ENCODE peak calls at places on chromosome 14, in five cellular contexts. One of them, this sample, is unnamed. For H3K4me1, the result is how much of the 10 kb centered on the place peaks cover.

GRCh38 chr14:70972107-70972976 is 65.1 kb downstream of the PCNX1 start:
- DNase-seq in psoas muscle: peak
- DNase-seq in CD8-positive, alpha-beta memory T cell: peak
- DNase-seq in uterus: peak
- DNase-seq in sigmoid colon: peak
- DNase-seq in this sample: peak

GRCh38 chr14:52059614-52060013 is 9.2 kb downstream of the NID2 start:
- DNase-seq in psoas muscle: no peak
- DNase-seq in uterus: no peak
- DNase-seq in CD8-positive, alpha-beta memory T cell: no peak
- DNase-seq in sigmoid colon: no peak
- DNase-seq in this sample: no peak

GRCh38 chr14:89957791-89958190 is 2.1 kb downstream of the TDP1 start:
- DNase-seq in uterus: no peak
- DNase-seq in CD8-positive, alpha-beta memory T cell: no peak
- DNase-seq in psoas muscle: no peak
- DNase-seq in sigmoid colon: no peak
- DNase-seq in this sample: no peak

GRCh38 chr14:103074699-103075341 is 9.2 kb upstream of the LBHD2 start:
- DNase-seq in psoas muscle: peak
- DNase-seq in uterus: peak
- DNase-seq in sigmoid colon: peak
- DNase-seq in CD8-positive, alpha-beta memory T cell: no peak
- DNase-seq in this sample: peak

GRCh38 chr14:30569216-30569902 is 10.4 kb downstream of the G2E3 start:
- DNase-seq in sigmoid colon: no peak
- DNase-seq in uterus: no peak
- DNase-seq in psoas muscle: no peak
- DNase-seq in CD8-positive, alpha-beta memory T cell: no peak
- DNase-seq in this sample: no peak

GRCh38 chr14:36091096-36091495 is 85.4 kb downstream of the PTCSC3 start:
- DNase-seq in sigmoid colon: no peak
- DNase-seq in uterus: no peak
- DNase-seq in psoas muscle: no peak
- DNase-seq in CD8-positive, alpha-beta memory T cell: no peak
- DNase-seq in this sample: peak

GRCh38 chr14:104075530-104076151 is 9.9 kb upstream of the ASPG start:
- DNase-seq in psoas muscle: no peak
- DNase-seq in uterus: no peak
- DNase-seq in sigmoid colon: no peak
- DNase-seq in CD8-positive, alpha-beta memory T cell: no peak
- DNase-seq in this sample: no peak

GRCh38 chr14:72745546-72745945 is 148.4 kb downstream of the DPF3 start:
- DNase-seq in uterus: no peak
- DNase-seq in CD8-positive, alpha-beta memory T cell: no peak
- DNase-seq in sigmoid colon: no peak
- DNase-seq in psoas muscle: no peak
- DNase-seq in this sample: no peak

GRCh38 chr14:98748966-98749365 is 523.0 kb downstream of the BCL11B start:
- DNase-seq in CD8-positive, alpha-beta memory T cell: no peak
- DNase-seq in sigmoid colon: no peak
- DNase-seq in psoas muscle: no peak
- DNase-seq in uterus: no peak
- DNase-seq in this sample: no peak

GRCh38 chr14:47507866-47508265 is 167.5 kb downstream of the MDGA2 start:
- DNase-seq in psoas muscle: no peak
- DNase-seq in sigmoid colon: no peak
- DNase-seq in CD8-positive, alpha-beta memory T cell: no peak
- DNase-seq in uterus: no peak
- DNase-seq in this sample: no peak

GRCh38 chr14:101112351-101113107 is 209.0 kb upstream of the RTL1 start:
- DNase-seq in sigmoid colon: peak
- DNase-seq in uterus: no peak
- DNase-seq in psoas muscle: peak
- DNase-seq in CD8-positive, alpha-beta memory T cell: no peak
- DNase-seq in this sample: peak

GRCh38 chr14:29757188-29757680 is 170.4 kb downstream of the PRKD1 start:
- DNase-seq in sigmoid colon: no peak
- DNase-seq in psoas muscle: no peak
- DNase-seq in uterus: no peak
- DNase-seq in CD8-positive, alpha-beta memory T cell: no peak
- DNase-seq in this sample: no peak

GRCh38 chr14:105491366-105492006 is 440 bp downstream of the TEDC1 start:
- DNase-seq in CD8-positive, alpha-beta memory T cell: peak
- DNase-seq in psoas muscle: peak
- DNase-seq in uterus: peak
- DNase-seq in sigmoid colon: peak
- DNase-seq in this sample: peak

GRCh38 chr14:54711312-54711711 is 144.4 kb downstream of the SAMD4A start:
- DNase-seq in uterus: no peak
- DNase-seq in psoas muscle: no peak
- DNase-seq in sigmoid colon: no peak
- DNase-seq in CD8-positive, alpha-beta memory T cell: no peak
- DNase-seq in this sample: no peak

GRCh38 chr14:39050389-39050788 is 52.6 kb downstream of the SEC23A start:
- DNase-seq in CD8-positive, alpha-beta memory T cell: no peak
- DNase-seq in psoas muscle: no peak
- DNase-seq in uterus: no peak
- DNase-seq in sigmoid colon: no peak
- DNase-seq in this sample: no peak

GRCh38 chr14:35400707-35401421 is 3.7 kb downstream of the NFKBIA start:
- DNase-seq in sigmoid colon: peak
- DNase-seq in uterus: no peak
- DNase-seq in psoas muscle: peak
- DNase-seq in CD8-positive, alpha-beta memory T cell: peak
- DNase-seq in this sample: no peak

GRCh38 chr14:22070119-22070982 is 396.7 kb upstream of the OR4E1 start:
- DNase-seq in uterus: no peak
- DNase-seq in psoas muscle: peak
- DNase-seq in CD8-positive, alpha-beta memory T cell: peak
- DNase-seq in sigmoid colon: no peak
- DNase-seq in this sample: no peak

GRCh38 chr14:51859136-51859535 is 1.3 kb upstream of the GNG2 start:
- DNase-seq in uterus: no peak
- DNase-seq in CD8-positive, alpha-beta memory T cell: no peak
- DNase-seq in psoas muscle: no peak
- DNase-seq in sigmoid colon: no peak
- DNase-seq in this sample: no peak

GRCh38 chr14:30214456-30215090 is 286.9 kb upstream of the PRKD1 start:
- DNase-seq in CD8-positive, alpha-beta memory T cell: no peak
- DNase-seq in sigmoid colon: no peak
- DNase-seq in uterus: no peak
- DNase-seq in psoas muscle: no peak
- DNase-seq in this sample: no peak

GRCh38 chr14:89391556-89391955 is 25.5 kb downstream of the FOXN3 start:
- DNase-seq in uterus: no peak
- DNase-seq in sigmoid colon: peak
- DNase-seq in psoas muscle: no peak
- DNase-seq in CD8-positive, alpha-beta memory T cell: no peak
- DNase-seq in this sample: no peak

GRCh38 chr14:34536951-34537676 is 2.4 kb downstream of the EAPP start:
- DNase-seq in CD8-positive, alpha-beta memory T cell: no peak
- DNase-seq in uterus: no peak
- DNase-seq in psoas muscle: no peak
- DNase-seq in sigmoid colon: no peak
- DNase-seq in this sample: no peak

GRCh38 chr14:85519661-85520305 is 10.2 kb upstream of the FLRT2 start:
- DNase-seq in uterus: no peak
- DNase-seq in sigmoid colon: no peak
- DNase-seq in psoas muscle: no peak
- DNase-seq in CD8-positive, alpha-beta memory T cell: no peak
- DNase-seq in this sample: no peak

GRCh38 chr14:62213516-62213915 is 451.3 kb downstream of the SNAPC1 start:
- DNase-seq in sigmoid colon: no peak
- DNase-seq in CD8-positive, alpha-beta memory T cell: no peak
- DNase-seq in psoas muscle: no peak
- DNase-seq in uterus: no peak
- DNase-seq in this sample: no peak

GRCh38 chr14:26866741-26867140 is 268.9 kb upstream of the NOVA1 start:
- DNase-seq in sigmoid colon: no peak
- DNase-seq in uterus: no peak
- DNase-seq in CD8-positive, alpha-beta memory T cell: no peak
- DNase-seq in psoas muscle: no peak
- DNase-seq in this sample: no peak

GRCh38 chr14:38549549-38549948 is 293.7 kb upstream of the CLEC14A start:
- DNase-seq in sigmoid colon: no peak
- DNase-seq in psoas muscle: no peak
- DNase-seq in CD8-positive, alpha-beta memory T cell: no peak
- DNase-seq in uterus: no peak
- DNase-seq in this sample: no peak

GRCh38 chr14:105532735-105533141 is 6.4 kb downstream of the TMEM121 start:
- DNase-seq in psoas muscle: peak
- DNase-seq in uterus: no peak
- DNase-seq in sigmoid colon: peak
- DNase-seq in CD8-positive, alpha-beta memory T cell: no peak
- DNase-seq in this sample: peak

GRCh38 chr14:71130491-71131179 is 223.4 kb downstream of the PCNX1 start:
- DNase-seq in CD8-positive, alpha-beta memory T cell: no peak
- DNase-seq in uterus: no peak
- DNase-seq in sigmoid colon: no peak
- DNase-seq in psoas muscle: no peak
- DNase-seq in this sample: no peak

GRCh38 chr14:64953661-64954060 is 11.1 kb upstream of the GPX2 start:
- DNase-seq in psoas muscle: no peak
- DNase-seq in uterus: no peak
- DNase-seq in CD8-positive, alpha-beta memory T cell: no peak
- DNase-seq in sigmoid colon: peak
- DNase-seq in this sample: no peak
- H3K4me1 ChIP-seq in psoas muscle: under half
- H3K4me1 ChIP-seq in uterus: under half
- H3K4me1 ChIP-seq in CD8-positive, alpha-beta memory T cell: under half
- H3K4me1 ChIP-seq in sigmoid colon: under half
- H3K4me1 ChIP-seq in this sample: under half

GRCh38 chr14:56181666-56182065 is 63.5 kb downstream of the PELI2 start:
- DNase-seq in sigmoid colon: no peak
- DNase-seq in psoas muscle: no peak
- DNase-seq in uterus: no peak
- DNase-seq in CD8-positive, alpha-beta memory T cell: no peak
- DNase-seq in this sample: peak

GRCh38 chr14:56185991-56186390 is 67.8 kb downstream of the PELI2 start:
- DNase-seq in uterus: no peak
- DNase-seq in CD8-positive, alpha-beta memory T cell: no peak
- DNase-seq in psoas muscle: no peak
- DNase-seq in sigmoid colon: no peak
- DNase-seq in this sample: no peak

GRCh38 chr14:56183631-56184157 is 65.5 kb downstream of the PELI2 start:
- DNase-seq in sigmoid colon: no peak
- DNase-seq in CD8-positive, alpha-beta memory T cell: no peak
- DNase-seq in uterus: no peak
- DNase-seq in psoas muscle: no peak
- DNase-seq in this sample: no peak

GRCh38 chr14:56176530-56176929 is 58.3 kb downstream of the PELI2 start:
- DNase-seq in psoas muscle: no peak
- DNase-seq in uterus: no peak
- DNase-seq in CD8-positive, alpha-beta memory T cell: no peak
- DNase-seq in sigmoid colon: no peak
- DNase-seq in this sample: no peak

DNA sequence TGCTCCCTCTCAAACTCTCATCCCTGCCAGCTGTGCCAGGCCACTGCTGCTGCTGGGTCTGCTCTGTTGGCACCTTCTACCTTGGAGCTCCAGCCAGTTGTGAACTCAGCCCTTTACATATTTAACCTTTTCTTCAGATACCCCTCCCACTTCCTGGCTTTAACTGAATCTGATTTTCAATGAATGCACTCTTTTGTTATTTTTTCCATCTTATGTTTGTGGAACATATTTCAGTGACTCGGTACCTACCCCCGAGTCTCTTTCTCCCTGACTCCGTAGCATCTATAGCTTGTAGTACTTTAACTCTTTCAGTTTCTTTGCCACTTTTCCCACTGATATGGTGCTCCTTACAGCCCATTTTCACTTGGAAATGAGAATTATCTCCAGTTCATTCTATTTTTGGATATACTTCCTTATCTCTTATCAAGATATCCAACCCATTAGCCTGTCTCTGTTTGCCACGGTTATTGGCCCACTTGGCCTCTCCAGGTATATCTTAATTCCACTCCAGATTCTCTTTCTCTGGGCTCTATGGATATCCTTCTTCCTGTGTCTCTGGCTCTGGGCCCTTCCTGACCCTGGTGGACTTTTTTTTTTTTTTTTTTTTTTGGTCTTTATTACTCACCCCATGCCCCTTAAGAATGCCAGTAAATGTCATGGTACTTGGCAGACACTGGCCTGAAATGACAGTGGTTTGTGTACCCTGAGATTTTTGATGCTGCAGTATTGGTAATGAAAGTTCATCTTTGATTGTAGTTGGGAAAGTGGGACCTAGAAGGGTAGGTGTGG is 62.7 kb downstream of the PELI2 start:
- DNase-seq in CD8-positive, alpha-beta memory T cell: no peak
- DNase-seq in psoas muscle: no peak
- DNase-seq in uterus: no peak
- DNase-seq in sigmoid colon: no peak
- DNase-seq in this sample: no peak
- H3K4me1 ChIP-seq in CD8-positive, alpha-beta memory T cell: under half
- H3K4me1 ChIP-seq in psoas muscle: under half
- H3K4me1 ChIP-seq in uterus: under half
- H3K4me1 ChIP-seq in sigmoid colon: under half
- H3K4me1 ChIP-seq in this sample: under half

GRCh38 chr14:95508377-95508776 is 8.1 kb downstream of the SYNE3 start:
- DNase-seq in uterus: no peak
- DNase-seq in CD8-positive, alpha-beta memory T cell: no peak
- DNase-seq in sigmoid colon: no peak
- DNase-seq in psoas muscle: no peak
- DNase-seq in this sample: no peak
- H3K4me1 ChIP-seq in uterus: under half
- H3K4me1 ChIP-seq in CD8-positive, alpha-beta memory T cell: half or more
- H3K4me1 ChIP-seq in sigmoid colon: under half
- H3K4me1 ChIP-seq in psoas muscle: half or more
- H3K4me1 ChIP-seq in this sample: under half

GRCh38 chr14:93035585-93035916 is 80.2 kb downstream of the ITPK1 start:
- DNase-seq in sigmoid colon: no peak
- DNase-seq in CD8-positive, alpha-beta memory T cell: no peak
- DNase-seq in psoas muscle: no peak
- DNase-seq in uterus: no peak
- DNase-seq in this sample: no peak
- H3K4me1 ChIP-seq in sigmoid colon: half or more
- H3K4me1 ChIP-seq in CD8-positive, alpha-beta memory T cell: under half
- H3K4me1 ChIP-seq in psoas muscle: under half
- H3K4me1 ChIP-seq in uterus: under half
- H3K4me1 ChIP-seq in this sample: under half

GRCh38 chr14:50001999-50002925 is 109.4 kb downstream of the ARF6 start:
- DNase-seq in sigmoid colon: no peak
- DNase-seq in uterus: no peak
- DNase-seq in psoas muscle: peak
- DNase-seq in CD8-positive, alpha-beta memory T cell: peak
- DNase-seq in this sample: no peak
- H3K4me1 ChIP-seq in sigmoid colon: half or more
- H3K4me1 ChIP-seq in uterus: under half
- H3K4me1 ChIP-seq in psoas muscle: half or more
- H3K4me1 ChIP-seq in CD8-positive, alpha-beta memory T cell: half or more
- H3K4me1 ChIP-seq in this sample: under half